ENCODE peak calls at places on chromosome 2, in nine cellular contexts. X is progenitor cell of endocrine pancreas; F is transverse colon; K is WTC11; J is left ventricle myocardium inferior; M is fibroblast of lung; R is thoracic aorta; P is CD8-positive, alpha-beta T cell; Z is A549. C is an unnamed sample.

GRCh38 chr2:11243512-11243911 is 88.2 kb downstream of the SLC66A3 start:
- DNase-seq in K (no peak), X (no peak), Z (no peak), M (no peak), J (no peak), R (no peak), P (no peak), F (no peak), C (no peak)

GRCh38 chr2:239956818-239957261 is 68.3 kb downstream of the NDUFA10 start:
- DNase-seq in Z (no peak), J (peak), X (no peak), F (no peak), K (no peak), R (no peak), P (no peak), M (no peak), C (no peak)

GRCh38 chr2:54503192-54503591 is 47.1 kb downstream of the SPTBN1 start:
- DNase-seq in M (no peak), Z (no peak), P (no peak), J (no peak), R (no peak), X (no peak), K (peak), F (peak), C (no peak)

GRCh38 chr2:181683518-181684453 is 3.5 kb upstream of the NEUROD1 start:
- DNase-seq in F (no peak), Z (peak), M (peak), P (no peak), X (no peak), K (peak), R (no peak), J (no peak), C (peak)

GRCh38 chr2:231012471-231012870 is 16.6 kb downstream of the SPATA3 start:
- DNase-seq in F (no peak), M (no peak), Z (no peak), J (no peak), P (no peak), X (no peak), K (no peak), R (no peak), C (no peak)

GRCh38 chr2:178584666-178585065 is 104.4 kb downstream of the PLEKHA3 start:
- DNase-seq in F (no peak), R (no peak), J (no peak), M (no peak), X (no peak), P (no peak), Z (no peak), K (no peak), C (no peak)

GRCh38 chr2:74291217-74291551 is 52.0 kb downstream of the SLC4A5 start:
- DNase-seq in K (no peak), X (no peak), P (no peak), Z (no peak), M (no peak), F (no peak), J (no peak), R (no peak), C (no peak)

GRCh38 chr2:53519925-53520629 is 247.5 kb upstream of the CHAC2 start:
- DNase-seq in J (no peak), R (no peak), X (no peak), F (no peak), M (peak), K (no peak), P (no peak), Z (no peak), C (no peak)

GRCh38 chr2:236214331-236214995 is 46.3 kb upstream of the GBX2 start:
- DNase-seq in R (no peak), Z (no peak), K (no peak), X (no peak), P (no peak), F (no peak), M (no peak), J (no peak), C (peak)

GRCh38 chr2:239726091-239726591 is 299.0 kb downstream of the NDUFA10 start:
- DNase-seq in M (no peak), R (no peak), P (no peak), J (no peak), X (no peak), K (no peak), Z (no peak), F (no peak), C (peak)

GRCh38 chr2:138615257-138615656 is 113.7 kb downstream of the SPOPL start:
- DNase-seq in M (peak), P (no peak), R (no peak), X (no peak), J (no peak), F (no peak), Z (peak), K (no peak), C (no peak)

GRCh38 chr2:138752231-138752956 is 27.8 kb downstream of the NXPH2 start:
- DNase-seq in X (no peak), M (peak), Z (no peak), R (no peak), P (no peak), K (no peak), J (no peak), F (no peak), C (no peak)

GRCh38 chr2:207408086-207408794 is 121.5 kb upstream of the CREB1 start:
- DNase-seq in J (no peak), R (no peak), K (no peak), Z (peak), F (peak), P (no peak), X (no peak), M (peak), C (no peak)

GRCh38 chr2:236769981-236770671 is 200.5 kb downstream of the ACKR3 start:
- DNase-seq in R (no peak), M (peak), X (no peak), J (no peak), K (no peak), P (no peak), Z (peak), F (no peak), C (no peak)

GRCh38 chr2:168120730-168121129 is 126.7 kb downstream of the STK39 start:
- DNase-seq in K (no peak), F (no peak), X (no peak), P (no peak), Z (no peak), M (peak), J (no peak), R (no peak), C (no peak)

DNA sequence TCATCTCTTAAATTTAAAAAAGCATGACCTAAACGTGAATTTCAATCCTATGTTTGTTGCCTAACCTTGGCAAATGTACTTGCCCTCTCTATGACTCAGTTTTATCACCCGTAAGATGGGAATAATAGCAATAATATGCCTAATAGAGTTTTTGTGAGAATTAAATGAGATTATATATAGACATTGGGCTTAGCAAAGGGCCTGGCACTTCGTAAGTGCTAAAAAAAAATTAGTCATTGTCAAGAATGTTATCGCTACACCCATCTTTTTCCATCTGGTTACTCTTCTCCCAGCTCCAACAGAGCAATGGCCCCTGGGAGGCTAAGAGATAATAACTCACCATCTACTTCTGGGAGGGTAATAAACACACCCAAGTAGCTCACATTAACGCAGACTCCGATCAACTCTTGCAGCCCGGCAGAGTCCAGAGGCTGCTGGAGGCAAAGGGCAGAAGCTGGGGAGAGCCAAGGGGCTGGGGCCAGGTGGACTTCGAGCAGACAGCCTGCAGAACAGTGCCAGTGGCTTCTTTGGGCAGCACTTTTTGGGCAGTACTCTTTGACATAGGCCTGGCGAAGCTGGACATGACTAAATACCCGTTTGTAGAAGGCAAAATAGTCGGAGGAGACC is 63.9 kb upstream of the STPG4 start:
- DNase-seq in K (no peak), P (no peak), J (no peak), Z (no peak), X (no peak), M (no peak), F (peak), R (no peak), C (no peak)
- TF ChIP-seq CTCF in K (no peak), P (no peak), J (no peak), Z (no peak), X (no peak), M (no peak), F (no peak), R (no peak), C (no peak)

DNA sequence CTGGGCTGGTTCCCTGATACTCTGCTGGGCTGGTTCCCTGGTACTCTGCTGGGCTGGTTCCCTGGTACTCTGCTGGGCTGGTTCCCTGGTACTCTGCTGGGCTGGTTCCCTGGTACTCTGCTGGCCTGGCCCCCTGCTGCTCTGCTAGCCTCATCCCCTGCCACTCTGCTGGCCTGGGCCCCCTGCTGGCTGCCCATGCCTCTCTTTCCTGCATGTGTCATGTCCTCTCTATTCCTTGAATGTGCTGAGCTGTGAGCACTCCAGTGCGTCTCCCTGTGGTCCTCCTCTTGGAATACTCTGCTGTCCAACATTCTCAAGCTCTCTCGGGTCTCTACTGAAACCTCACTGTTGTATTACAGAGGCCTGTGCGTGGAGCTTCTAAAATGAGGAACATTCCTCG is 216.3 kb downstream of the RNF144A start:
- DNase-seq in Z (no peak), P (no peak), X (no peak), R (no peak), J (no peak), M (no peak), K (peak), F (no peak), C (no peak)
- TF ChIP-seq CTCF in Z (no peak), P (no peak), X (peak), R (no peak), J (no peak), M (no peak), K (no peak), F (no peak), C (no peak)

GRCh38 chr2:154195644-154196221 is 324.0 kb downstream of the GALNT13 start:
- DNase-seq in R (no peak), X (no peak), F (no peak), J (no peak), P (no peak), M (no peak), Z (peak), K (no peak), C (no peak)
- TF ChIP-seq CTCF in R (no peak), X (peak), F (no peak), J (no peak), P (no peak), M (no peak), Z (peak), K (no peak), C (peak)

GRCh38 chr2:77712601-77713000 is 190.4 kb upstream of the LRRTM4 start:
- DNase-seq in P (no peak), R (no peak), J (no peak), X (no peak), M (no peak), Z (no peak), K (no peak), F (no peak), C (no peak)

GRCh38 chr2:77713412-77713811 is 191.2 kb upstream of the LRRTM4 start:
- DNase-seq in X (no peak), K (no peak), R (no peak), Z (no peak), P (no peak), M (no peak), F (no peak), J (no peak), C (no peak)
- TF ChIP-seq CTCF in X (no peak), K (no peak), R (no peak), Z (no peak), P (no peak), M (no peak), F (no peak), J (no peak), C (no peak)

GRCh38 chr2:157305713-157306110 is 19.9 kb downstream of the ERMN start:
- DNase-seq in Z (no peak), F (no peak), R (no peak), P (no peak), X (no peak), M (peak), J (no peak), K (no peak), C (no peak)

GRCh38 chr2:157304811-157305712 is 20.6 kb downstream of the ERMN start:
- DNase-seq in P (no peak), J (no peak), R (no peak), F (no peak), K (no peak), M (peak), X (no peak), Z (no peak), C (no peak)

GRCh38 chr2:157303612-157304011 is 22.0 kb downstream of the ERMN start:
- DNase-seq in P (no peak), K (no peak), M (no peak), F (no peak), Z (no peak), J (no peak), R (no peak), X (no peak), C (no peak)

GRCh38 chr2:157302492-157303099 is 23.0 kb downstream of the ERMN start:
- DNase-seq in R (no peak), M (peak), X (no peak), Z (peak), F (no peak), P (no peak), K (no peak), J (no peak), C (no peak)

DNA sequence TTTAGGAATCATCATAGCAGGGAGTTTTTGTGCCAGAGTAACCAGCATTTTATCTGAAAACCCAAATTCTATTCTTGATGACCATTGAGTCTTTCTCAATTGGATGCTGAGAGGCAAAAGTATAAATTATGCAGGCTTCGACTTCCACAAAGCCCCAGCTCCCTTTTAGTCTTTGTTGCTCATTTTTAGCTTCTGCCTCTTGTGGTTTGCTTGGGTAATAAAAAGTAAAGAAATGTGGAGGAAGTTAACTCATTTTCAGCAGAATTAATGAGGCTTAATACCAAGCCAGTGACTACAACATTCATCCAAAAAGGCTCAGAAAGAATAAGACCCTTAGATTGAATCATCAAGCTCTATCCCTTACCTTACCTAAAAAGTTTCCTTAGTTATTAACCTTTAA is 18.6 kb downstream of the ERMN start:
- DNase-seq in R (no peak), M (peak), K (no peak), Z (no peak), F (no peak), X (no peak), P (no peak), J (no peak), C (no peak)
- TF ChIP-seq CTCF in R (no peak), M (no peak), K (no peak), Z (no peak), F (no peak), X (no peak), P (no peak), J (no peak), C (peak)

C was measured in type B pancreatic cell.